ENCODE peak calls at places on chromosomes 12 and 14, in four cellular contexts. T is Kasumi-1; F is HT1080; B is stimulated activated CD4-positive, alpha-beta T cell treated with anti-CD3 and anti-CD28 coated beads, Interleukin-1b, Interleukin-23, amount 100 ng/mL, for 1 hour. Z is an unnamed sample.
A peak's percentile ranks its signal among the peaks of the same experiment; 100 is the strongest.

GRCh38 chr12:121128908-121129704 is 3.6 kb upstream of the P2RX7 start:
- DNase-seq in T (peak; percentile 97), F (peak; percentile 52), B (peak; percentile 57), Z (peak; percentile 99)

GRCh38 chr14:67719866-67720265 is 18.2 kb downstream of the RDH12 start:
- DNase-seq in T (no peak), F (no peak), B (no peak), Z (no peak)

GRCh38 chr14:81525129-81525528 is 8.5 kb downstream of the SEL1L start:
- DNase-seq in T (no peak), F (no peak), B (no peak), Z (no peak)

GRCh38 chr12:5905757-5906156 is 39.3 kb downstream of the ANO2 start:
- DNase-seq in T (no peak), F (no peak), B (no peak), Z (no peak)

GRCh38 chr12:40444174-40444573 is 219.4 kb downstream of the LRRK2 start:
- DNase-seq in T (no peak), F (peak; percentile 36), B (no peak), Z (no peak)

GRCh38 chr12:85823436-85824179 is 12.6 kb downstream of the RASSF9 start:
- DNase-seq in T (no peak), F (peak; percentile 68), B (no peak), Z (no peak)

GRCh38 chr14:101757064-101757838 is 4.3 kb upstream of the PPP2R5C start:
- DNase-seq in T (no peak), F (no peak), B (no peak), Z (no peak)

GRCh38 chr12:122871851-122872785 is 23.8 kb downstream of the VPS37B start:
- DNase-seq in T (peak; percentile 96), F (no peak), B (no peak), Z (peak; percentile 86)

GRCh38 chr12:54417712-54418440 is 1.2 kb downstream of the ITGA5 start:
- DNase-seq in T (peak; percentile 47), F (no peak), B (no peak), Z (no peak)

GRCh38 chr12:5520831-5521230 is 88.9 kb downstream of the NTF3 start:
- DNase-seq in T (no peak), F (no peak), B (no peak), Z (no peak)

GRCh38 chr12:15856097-15856982 is 25.8 kb upstream of the STRAP start:
- DNase-seq in T (peak; percentile 27), F (peak; percentile 46), B (no peak), Z (peak; percentile 40)